ENCODE peak calls at places on chromosomes 7 and 10, in six cellular contexts. G, P, A, D, E and C are unnamed samples.

GRCh38 chr10:73506491-73506890 is 10.7 kb upstream of the PPP3CB start:
- DNase-seq in G (no peak), P (no peak), A (no peak), D (no peak), E (no peak), C (no peak)

GRCh38 chr7:44101966-44102845 is 1.9 kb upstream of the AEBP1 start:
- DNase-seq in G (no peak), P (peak; percentile 28), A (no peak), D (no peak), E (no peak), C (no peak)

GRCh38 chr10:7412482-7413251 is 1.8 kb upstream of the SFMBT2 start:
- DNase-seq in G (no peak), P (peak; percentile 58), A (no peak), D (no peak), E (no peak), C (no peak)

GRCh38 chr7:33793616-33794015 is 111.7 kb upstream of the BMPER start:
- DNase-seq in G (no peak), P (no peak), A (no peak), D (no peak), E (no peak), C (no peak)

GRCh38 chr7:74575083-74575803 is 82.3 kb upstream of the GTF2I start:
- DNase-seq in G (peak; percentile 66), P (no peak), A (peak; percentile 55), D (no peak), E (no peak), C (no peak)

GRCh38 chr10:69009360-69009759 is 20.8 kb downstream of the KIFBP start:
- DNase-seq in G (no peak), P (no peak), A (no peak), D (no peak), E (no peak), C (no peak)

GRCh38 chr10:88012627-88013026 is 149.2 kb downstream of the PTEN start:
- DNase-seq in G (no peak), P (no peak), A (no peak), D (no peak), E (no peak), C (no peak)

GRCh38 chr7:73519867-73520672 is 2.0 kb downstream of the BAZ1B start:
- DNase-seq in G (no peak), P (no peak), A (no peak), D (no peak), E (no peak), C (no peak)

GRCh38 chr10:78260141-78260540 is 226.5 kb downstream of the RPS24 start:
- DNase-seq in G (peak; percentile 72), P (no peak), A (no peak), D (no peak), E (no peak), C (no peak)

GRCh38 chr7:115654384-115655181 is 376.0 kb downstream of the TFEC start:
- DNase-seq in G (no peak), P (no peak), A (no peak), D (no peak), E (no peak), C (no peak)

GRCh38 chr10:94088926-94089381 is 95.2 kb downstream of the PLCE1 start:
- DNase-seq in G (peak; percentile 35), P (no peak), A (no peak), D (no peak), E (no peak), C (no peak)

GRCh38 chr10:117578999-117579590 is 36.5 kb downstream of the EMX2 start:
- DNase-seq in G (no peak), P (no peak), A (no peak), D (no peak), E (no peak), C (no peak)

GRCh38 chr7:97409346-97409745 is 291.8 kb downstream of the SDHAF3 start:
- DNase-seq in G (no peak), P (no peak), A (no peak), D (no peak), E (no peak), C (no peak)

GRCh38 chr10:90417466-90418210 is 440.2 kb downstream of the HTR7 start:
- DNase-seq in G (no peak), P (no peak), A (no peak), D (no peak), E (no peak), C (no peak)

GRCh38 chr10:60896033-60896432 is 48.0 kb downstream of the RHOBTB1 start:
- DNase-seq in G (no peak), P (no peak), A (no peak), D (no peak), E (no peak), C (no peak)

GRCh38 chr10:101096378-101096777 is 34.6 kb downstream of the KAZALD1 start:
- DNase-seq in G (no peak), P (no peak), A (no peak), D (no peak), E (no peak), C (no peak)

GRCh38 chr7:128938524-128939074 is 872 bp downstream of the IRF5 start:
- DNase-seq in G (no peak), P (peak; percentile 67), A (no peak), D (no peak), E (no peak), C (no peak)